ENCODE peak calls at places on chromosomes 7 and 10, in four cellular contexts. P is fibroblast of villous mesenchyme, L is A673, O is BE2C. Y is an unnamed sample.

GRCh38 chr10:70537398-70538194 is 59.0 kb downstream of the PALD1 start:
- DNase-seq in L (no peak), O (peak; percentile 29), P (no peak), Y (no peak)

GRCh38 chr7:69334706-69335105 is 263.6 kb upstream of the AUTS2 start:
- DNase-seq in O (no peak), P (no peak), L (no peak), Y (no peak)

GRCh38 chr7:36526720-36527548 is 137.3 kb downstream of the ANLN start:
- DNase-seq in L (peak; percentile 42), P (peak; percentile 46), O (no peak), Y (peak; percentile 64)

GRCh38 chr10:14648042-14648765 is 126.5 kb downstream of the FAM107B start:
- DNase-seq in L (peak; percentile 92), O (peak; percentile 74), P (peak; percentile 90), Y (peak; percentile 52)

GRCh38 chr7:4951903-4952636 is 6.9 kb downstream of the MMD2 start:
- DNase-seq in O (no peak), P (peak; percentile 9), L (peak; percentile 37), Y (no peak)

GRCh38 chr7:123241809-123242208 is 42.0 kb upstream of the SLC13A1 start:
- DNase-seq in L (no peak), P (no peak), O (peak; percentile 28), Y (no peak)

GRCh38 chr10:78763651-78764395 is 304.9 kb upstream of the ZMIZ1 start:
- DNase-seq in L (no peak), O (no peak), P (no peak), Y (no peak)

GRCh38 chr7:37448057-37448636 is 517 bp downstream of the ELMO1 start:
- DNase-seq in L (no peak), O (peak; percentile 14), P (no peak), Y (no peak)

GRCh38 chr7:1639071-1639470 is 31.0 kb upstream of the ELFN1 start:
- DNase-seq in O (no peak), L (no peak), P (no peak), Y (no peak)

GRCh38 chr7:93407239-93407638 is 167.3 kb downstream of the CALCR start:
- DNase-seq in P (no peak), L (no peak), O (no peak), Y (no peak)

GRCh38 chr10:10007972-10008371 is 1009.7 kb upstream of the CELF2 start:
- DNase-seq in L (no peak), P (peak; percentile 6), O (no peak), Y (no peak)

GRCh38 chr7:30028749-30029635 is 780 bp downstream of the PLEKHA8 start:
- DNase-seq in L (peak; percentile 62), P (peak; percentile 38), O (no peak), Y (peak; percentile 28)

GRCh38 chr10:70723771-70724170 is 51.5 kb downstream of the ADAMTS14 start:
- DNase-seq in L (no peak), O (no peak), P (no peak), Y (no peak)

GRCh38 chr10:87961314-87961713 is 97.9 kb downstream of the PTEN start:
- DNase-seq in P (peak; percentile 54), L (no peak), O (no peak), Y (peak; percentile 53)

GRCh38 chr7:20217193-20217948 is at the start of gene MACC1:
- DNase-seq in L (no peak), P (no peak), O (no peak), Y (no peak)
- H3K4me3 ChIP-seq in L (no peak within 1 kb of the TSS), P (no peak within 1 kb of the TSS), O (no peak within 1 kb of the TSS), Y (no peak within 1 kb of the TSS)

GRCh38 chr10:119523916-119524719 is 18.4 kb downstream of the RGS10 start:
- DNase-seq in L (no peak), O (no peak), P (no peak), Y (no peak)

GRCh38 chr10:119525116-119525515 is 17.4 kb downstream of the RGS10 start:
- DNase-seq in P (no peak), L (no peak), O (no peak), Y (no peak)

GRCh38 chr10:119526149-119526548 is 16.4 kb downstream of the RGS10 start:
- DNase-seq in P (peak; percentile 25), L (no peak), O (no peak), Y (no peak)

GRCh38 chr10:119524720-119525070 is 17.8 kb downstream of the RGS10 start:
- DNase-seq in O (no peak), P (no peak), L (no peak), Y (no peak)

DNA sequence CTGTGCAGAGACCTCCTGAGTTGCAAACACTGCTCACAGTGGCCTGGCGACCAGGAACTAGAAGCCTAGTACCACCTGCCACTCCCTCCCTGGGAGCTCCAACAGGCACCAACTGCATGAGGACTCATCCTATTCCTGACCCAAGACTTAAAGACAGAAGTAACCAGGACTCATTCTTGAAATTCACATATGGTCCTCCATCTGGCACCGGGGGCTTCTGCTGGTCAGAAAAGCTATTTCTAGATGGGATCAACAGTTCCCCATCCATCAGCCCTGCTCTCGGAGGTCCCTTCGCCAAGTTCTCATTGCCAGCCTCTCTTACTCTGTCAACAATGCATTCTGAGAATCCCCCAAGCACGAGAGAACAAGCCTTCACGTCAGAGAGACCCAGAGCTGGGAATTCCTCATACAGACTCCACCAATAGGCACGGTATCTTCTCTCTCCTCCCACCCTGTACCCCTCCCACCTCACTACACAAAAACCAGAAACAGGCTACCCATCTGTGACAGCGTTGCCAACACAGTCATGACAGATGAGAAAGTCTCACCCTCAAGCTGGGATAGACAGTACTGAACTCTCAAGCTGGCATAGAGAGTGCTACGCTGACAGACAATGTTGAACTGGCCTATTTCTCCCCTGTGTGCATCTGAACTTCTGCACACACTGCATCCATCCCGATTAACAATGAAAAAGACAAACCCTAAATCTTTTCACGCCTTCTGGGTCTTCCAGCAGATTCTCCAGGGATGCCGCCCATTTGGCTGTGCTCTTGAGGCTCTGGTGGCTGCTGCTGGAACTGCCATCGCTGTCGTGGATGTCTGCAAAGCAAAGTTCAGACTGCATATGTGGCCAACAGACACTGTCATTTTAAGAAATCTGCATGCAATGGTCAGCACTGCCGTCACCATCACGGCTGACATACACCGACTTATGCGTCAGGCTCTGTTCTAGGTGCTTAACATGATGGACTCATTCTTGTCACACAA is 15.6 kb downstream of the RGS10 start:
- DNase-seq in O (no peak), P (no peak), L (peak; percentile 30), Y (no peak)
- TF ChIP-seq CTCF in O (peak; percentile 46), P (peak; percentile 12), L (peak; percentile 42), Y (peak; percentile 16)

DNA sequence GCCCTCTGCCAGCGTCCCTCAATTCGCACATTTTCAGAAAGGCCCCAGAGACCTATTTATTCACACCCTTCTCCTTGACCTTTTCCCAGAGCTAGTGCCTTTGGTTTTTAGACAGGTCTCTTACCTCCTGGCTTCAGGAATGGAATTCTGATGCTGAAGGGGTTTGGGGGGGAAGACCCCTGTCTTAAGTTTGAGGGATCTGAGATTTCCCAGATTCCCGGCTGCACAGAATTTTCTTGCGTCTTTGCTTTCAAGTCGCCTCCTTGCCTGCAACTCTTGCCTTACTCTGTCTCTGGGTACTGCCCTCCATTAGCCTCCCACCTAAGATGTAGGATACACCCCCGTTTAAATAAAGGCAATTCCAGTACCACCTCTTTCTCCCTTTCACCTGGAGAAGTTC is 1.9 kb downstream of the GATA3 start:
- DNase-seq in L (no peak), O (no peak), P (no peak), Y (no peak)
- H3K4me3 ChIP-seq in L (no peak overlapping the region), O (peak overlapping the region; percentile 89), P (no peak overlapping the region), Y (peak overlapping the region; percentile 45)

DNA sequence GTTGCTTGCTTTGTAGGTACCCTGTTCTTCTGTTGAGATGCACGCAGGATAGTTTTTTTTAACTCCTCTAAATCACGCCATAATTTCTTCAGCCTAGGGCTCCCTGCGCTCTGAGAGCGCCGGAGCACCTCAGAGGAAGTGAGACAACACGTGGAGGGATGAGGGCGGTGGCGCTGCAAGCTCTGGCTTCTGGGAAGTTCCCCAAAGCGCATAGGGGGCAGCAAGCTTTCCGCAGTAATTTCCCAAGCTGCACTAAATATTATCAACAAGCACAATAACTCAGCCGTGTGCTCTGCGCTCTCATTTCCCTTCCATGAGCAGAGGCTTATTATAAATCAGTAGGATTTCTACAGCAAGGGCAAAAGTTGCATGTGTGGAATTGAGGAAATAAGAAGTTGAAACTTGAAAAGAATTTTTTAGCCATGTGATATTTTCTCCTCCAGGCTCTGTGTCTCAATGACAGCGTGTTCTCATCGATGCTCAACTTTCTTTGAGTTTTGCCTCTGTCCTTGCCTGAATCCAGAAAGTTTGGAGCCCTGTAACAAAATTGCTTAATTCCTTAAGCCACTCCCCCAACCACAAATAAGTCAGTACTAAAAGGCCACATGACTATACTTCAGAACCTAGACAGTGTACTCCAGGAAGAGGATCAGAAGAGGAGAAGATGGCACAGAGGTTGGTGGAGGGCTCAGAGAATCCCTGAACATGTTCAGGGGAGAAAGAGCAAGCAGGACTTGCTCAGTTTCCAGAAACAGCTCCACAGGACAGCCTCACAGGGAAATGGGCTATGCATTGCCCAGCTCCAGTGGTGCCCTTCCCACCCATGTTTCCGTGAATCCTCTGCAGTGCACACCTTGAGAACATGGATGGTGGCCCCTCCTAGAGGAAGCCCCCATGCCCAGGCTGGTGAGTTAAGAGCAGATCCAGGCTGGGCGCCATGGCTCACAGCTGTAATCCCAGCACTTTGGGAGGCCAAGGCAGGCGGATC is 221.5 kb upstream of the GHITM start:
- DNase-seq in P (no peak), O (peak; percentile 63), L (peak; percentile 65), Y (no peak)
- TF ChIP-seq CTCF in P (no peak), O (peak; percentile 70), L (peak; percentile 68), Y (peak; percentile 2)

DNA sequence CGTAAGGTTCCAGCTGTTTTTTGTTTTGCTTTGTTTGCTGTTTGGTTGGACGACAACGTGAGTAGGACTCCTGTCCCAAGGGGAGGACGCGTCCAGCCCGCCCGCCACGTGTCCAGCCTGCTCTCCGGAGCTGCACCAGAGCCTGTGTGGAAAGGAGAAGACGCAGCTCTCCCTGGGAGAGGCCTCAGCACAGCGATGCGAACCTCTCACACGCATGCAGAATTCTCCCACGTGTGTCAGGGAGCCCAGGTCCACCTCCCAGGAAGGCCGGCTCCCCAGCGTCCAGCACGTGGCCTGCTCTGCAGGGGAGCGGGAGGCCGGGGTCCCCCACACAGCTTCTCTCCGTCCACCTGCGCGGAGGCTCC is 36.4 kb upstream of the DNAJB6 start:
- DNase-seq in O (no peak), L (no peak), P (no peak), Y (no peak)
- H3K4me3 ChIP-seq in O (no peak overlapping the region), L (no peak overlapping the region), P (no peak overlapping the region), Y (no peak overlapping the region)

GRCh38 chr10:44863344-44864041 is 47.6 kb upstream of the TMEM72 start:
- DNase-seq in O (no peak), L (no peak), P (no peak), Y (no peak)
- TF ChIP-seq CTCF in O (no peak), L (no peak), P (no peak), Y (no peak)

GRCh38 chr7:42315096-42315495 is 78.1 kb upstream of the GLI3 start:
- DNase-seq in O (no peak), P (no peak), L (no peak), Y (peak; percentile 78)
- H3K4me3 ChIP-seq in O (no peak overlapping the region), P (no peak overlapping the region), L (peak overlapping the region; percentile 4), Y (no peak overlapping the region)

DNA sequence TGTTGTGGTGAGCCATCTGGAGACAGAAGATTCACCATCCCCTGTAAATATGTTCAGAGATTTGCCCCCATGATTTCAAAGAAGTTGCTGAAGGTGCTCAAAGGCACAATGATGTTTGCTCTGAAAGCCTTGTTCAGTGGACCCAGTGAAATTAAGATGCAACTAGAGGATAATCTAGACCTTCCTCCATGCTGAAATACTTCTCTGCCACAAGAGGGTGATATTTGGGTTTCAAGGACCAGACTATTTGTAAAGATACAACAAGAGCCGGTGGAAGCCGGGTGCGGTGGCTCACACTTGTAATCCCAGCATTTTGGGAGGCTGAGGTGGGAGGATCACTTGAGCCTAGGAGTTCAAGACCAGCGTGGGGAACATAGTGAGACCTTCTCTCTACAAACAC is 13.5 kb upstream of the MSRB2 start:
- DNase-seq in P (peak; percentile 33), L (peak; percentile 51), O (no peak), Y (no peak)
- TF ChIP-seq CTCF in P (peak; percentile 34), L (peak; percentile 60), O (peak; percentile 52), Y (peak; percentile 34)

Y was measured in astrocyte of the spinal cord.